ENCODE peak calls at places on chromosomes 1 and 21, in seven cellular contexts. D is left lung; C is iPS DF 6.9; O is transverse colon; B is neuronal stem cell; G is CD4-positive, alpha-beta memory T cell; I is fibroblast of lung. A is an unnamed sample.

GRCh38 chr1:201191723-201192477 is 1.3 kb downstream of the IGFN1 start:
- DNase-seq in D (peak), C (no peak), O (no peak), B (no peak), G (no peak), I (peak), A (no peak)

GRCh38 chr1:163071381-163072255 is 2.5 kb downstream of the RGS4 start:
- DNase-seq in D (no peak), C (peak), O (peak), B (peak), G (peak), I (peak), A (peak)

GRCh38 chr1:185477638-185478216 is 160.7 kb upstream of the IVNS1ABP start:
- DNase-seq in D (no peak), C (no peak), O (peak), B (no peak), G (no peak), I (no peak), A (no peak)

GRCh38 chr21:39860600-39860999 is 6.6 kb upstream of the PCP4 start:
- DNase-seq in D (no peak), C (no peak), O (no peak), B (no peak), G (no peak), I (no peak), A (no peak)

GRCh38 chr1:182143825-182144661 is 82.5 kb upstream of the ZNF648 start:
- DNase-seq in D (peak), C (no peak), O (peak), B (peak), G (no peak), I (peak), A (peak)

GRCh38 chr1:45334308-45335245 is 5.4 kb upstream of the TOE1 start:
- DNase-seq in D (no peak), C (no peak), O (no peak), B (no peak), G (no peak), I (no peak), A (no peak)

GRCh38 chr1:33459766-33460543 is 12.5 kb upstream of the ZSCAN20 start:
- DNase-seq in D (no peak), C (no peak), O (no peak), B (no peak), G (no peak), I (peak), A (no peak)

GRCh38 chr1:29875557-29876028 is 639.3 kb downstream of the PTPRU start:
- DNase-seq in D (no peak), C (no peak), O (no peak), B (no peak), G (no peak), I (no peak), A (no peak)

GRCh38 chr1:22870201-22870871 is 102.3 kb downstream of the LACTBL1 start:
- DNase-seq in D (no peak), C (no peak), O (no peak), B (no peak), G (no peak), I (peak), A (no peak)

GRCh38 chr21:44448651-44449131 is 6.6 kb upstream of the LRRC3 start:
- DNase-seq in D (peak), C (no peak), O (no peak), B (no peak), G (no peak), I (no peak), A (no peak)

GRCh38 chr21:29481081-29481480 is 182.4 kb downstream of the BACH1 start:
- DNase-seq in D (no peak), C (no peak), O (no peak), B (no peak), G (no peak), I (no peak), A (no peak)

GRCh38 chr1:169427081-169427611 is at the start of gene CCDC181:
- DNase-seq in D (peak), C (peak), O (peak), B (peak), G (peak), I (peak), A (no peak)

GRCh38 chr1:181033799-181034391 is at the start of gene MR1:
- DNase-seq in D (no peak), C (no peak), O (no peak), B (no peak), G (peak), I (peak), A (no peak)

GRCh38 chr1:231931846-231932454 is 305.4 kb downstream of the DISC1 start:
- DNase-seq in D (no peak), C (peak), O (no peak), B (no peak), G (no peak), I (no peak), A (no peak)

GRCh38 chr1:59007820-59008598 is 224.2 kb upstream of the JUN start:
- DNase-seq in D (no peak), C (no peak), O (no peak), B (no peak), G (no peak), I (peak), A (no peak)

GRCh38 chr1:50994997-50995396 is 25.0 kb downstream of the CDKN2C start:
- DNase-seq in D (no peak), C (no peak), O (no peak), B (no peak), G (no peak), I (no peak), A (no peak)

GRCh38 chr1:66809736-66810326 is 8.8 kb upstream of the INSL5 start:
- DNase-seq in D (no peak), C (no peak), O (no peak), B (no peak), G (no peak), I (peak), A (no peak)

GRCh38 chr1:41240806-41241747 is 1.0 kb downstream of the SCMH1 start:
- DNase-seq in D (peak), C (no peak), O (peak), B (peak), G (peak), I (peak), A (peak)

GRCh38 chr21:40278345-40278744 is 411.1 kb downstream of the PCP4 start:
- DNase-seq in D (no peak), C (no peak), O (no peak), B (no peak), G (no peak), I (no peak), A (no peak)

GRCh38 chr21:42760977-42761751 is 107.7 kb downstream of the PDE9A start:
- DNase-seq in D (peak), C (no peak), O (no peak), B (no peak), G (no peak), I (no peak), A (no peak)

GRCh38 chr1:197638316-197638715 is 137.0 kb downstream of the DENND1B start:
- DNase-seq in D (no peak), C (no peak), O (no peak), B (no peak), G (no peak), I (no peak), A (no peak)

GRCh38 chr1:199954701-199955100 is 72.8 kb upstream of the NR5A2 start:
- DNase-seq in D (no peak), C (peak), O (peak), B (no peak), G (no peak), I (no peak), A (no peak)

GRCh38 chr1:20089328-20090077 is 19.5 kb downstream of the PLA2G5 start:
- DNase-seq in D (no peak), C (no peak), O (no peak), B (no peak), G (no peak), I (no peak), A (no peak)

GRCh38 chr1:171985639-171986038 is 144.3 kb downstream of the DNM3 start:
- DNase-seq in D (no peak), C (no peak), O (no peak), B (no peak), G (no peak), I (no peak), A (no peak)

GRCh38 chr1:43987159-43988022 is 4.0 kb upstream of the CCDC24 start:
- DNase-seq in D (no peak), C (no peak), O (no peak), B (no peak), G (no peak), I (peak), A (no peak)

GRCh38 chr1:66292944-66293343 is 241.0 kb upstream of the SGIP1 start:
- DNase-seq in D (no peak), C (no peak), O (no peak), B (no peak), G (no peak), I (no peak), A (no peak)

GRCh38 chr1:3627515-3628253 is 2.9 kb downstream of the TPRG1L start:
- DNase-seq in D (peak), C (no peak), O (no peak), B (no peak), G (no peak), I (no peak), A (no peak)

GRCh38 chr1:118649406-118649805 is 338.7 kb downstream of the TBX15 start:
- DNase-seq in D (no peak), C (no peak), O (no peak), B (no peak), G (no peak), I (no peak), A (no peak)

GRCh38 chr1:212586429-212587303 is 21.9 kb upstream of the ATF3 start:
- DNase-seq in D (no peak), C (no peak), O (no peak), B (no peak), G (no peak), I (peak), A (no peak)

GRCh38 chr1:230760360-230760827 is 13.2 kb downstream of the CAPN9 start:
- DNase-seq in D (no peak), C (no peak), O (peak), B (no peak), G (no peak), I (no peak), A (no peak)

GRCh38 chr1:7444362-7444761 is 326.7 kb upstream of the VAMP3 start:
- DNase-seq in D (no peak), C (no peak), O (no peak), B (no peak), G (no peak), I (no peak), A (no peak)

GRCh38 chr1:100721502-100722205 is 2.1 kb downstream of the VCAM1 start:
- DNase-seq in D (no peak), C (no peak), O (peak), B (no peak), G (no peak), I (peak), A (peak)

GRCh38 chr1:212311836-212312497 is 26.8 kb downstream of the PPP2R5A start:
- DNase-seq in D (no peak), C (no peak), O (no peak), B (no peak), G (no peak), I (peak), A (no peak)

GRCh38 chr1:172041689-172042088 is 200.4 kb downstream of the DNM3 start:
- DNase-seq in D (no peak), C (no peak), O (no peak), B (no peak), G (no peak), I (peak), A (no peak)

GRCh38 chr21:22421416-22422190 is 1423.4 kb downstream of the NCAM2 start:
- DNase-seq in D (no peak), C (no peak), O (no peak), B (no peak), G (peak), I (no peak), A (no peak)

GRCh38 chr1:218024211-218024720 is 260.8 kb upstream of the RRP15 start:
- DNase-seq in D (no peak), C (no peak), O (no peak), B (no peak), G (no peak), I (no peak), A (no peak)

GRCh38 chr1:1208713-1209433 is 2.5 kb upstream of the TNFRSF18 start:
- DNase-seq in D (peak), C (no peak), O (peak), B (no peak), G (peak), I (peak), A (no peak)

GRCh38 chr1:213622365-213623087 is 365.2 kb upstream of the PROX1 start:
- DNase-seq in D (no peak), C (no peak), O (no peak), B (no peak), G (no peak), I (no peak), A (no peak)

GRCh38 chr1:206504363-206504713 is 3.0 kb upstream of the RASSF5 start:
- DNase-seq in D (no peak), C (no peak), O (no peak), B (no peak), G (no peak), I (no peak), A (no peak)
- H3K27ac ChIP-seq in D (peak), C (no peak), O (no peak), B (no peak), G (no peak), I (no peak), A (peak)

DNA sequence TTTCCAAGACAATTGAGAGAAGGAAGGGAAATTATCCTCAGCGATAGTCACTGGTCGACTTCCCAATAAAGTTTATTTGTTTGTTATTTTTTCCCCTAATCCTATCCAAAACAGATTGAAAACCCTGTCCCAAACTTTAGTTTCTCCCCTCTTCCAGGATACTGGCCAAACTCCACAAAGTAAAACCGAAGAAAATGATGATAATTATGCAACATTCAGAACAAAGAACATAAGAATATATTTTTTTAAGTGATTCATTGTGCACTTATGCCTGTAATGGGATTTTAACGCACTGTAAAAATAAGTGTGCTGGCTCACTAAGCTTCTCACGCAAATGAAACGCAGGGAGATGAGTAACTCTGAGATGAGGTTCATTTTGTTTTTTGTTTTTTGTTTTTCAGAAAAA is 6.0 kb downstream of the GLIS1 start:
- DNase-seq in D (no peak), C (no peak), O (no peak), B (no peak), G (no peak), I (peak), A (no peak)
- H3K4me3 ChIP-seq in D (no peak), C (no peak), O (no peak), B (no peak), G (no peak), I (no peak), A (no peak)

DNA sequence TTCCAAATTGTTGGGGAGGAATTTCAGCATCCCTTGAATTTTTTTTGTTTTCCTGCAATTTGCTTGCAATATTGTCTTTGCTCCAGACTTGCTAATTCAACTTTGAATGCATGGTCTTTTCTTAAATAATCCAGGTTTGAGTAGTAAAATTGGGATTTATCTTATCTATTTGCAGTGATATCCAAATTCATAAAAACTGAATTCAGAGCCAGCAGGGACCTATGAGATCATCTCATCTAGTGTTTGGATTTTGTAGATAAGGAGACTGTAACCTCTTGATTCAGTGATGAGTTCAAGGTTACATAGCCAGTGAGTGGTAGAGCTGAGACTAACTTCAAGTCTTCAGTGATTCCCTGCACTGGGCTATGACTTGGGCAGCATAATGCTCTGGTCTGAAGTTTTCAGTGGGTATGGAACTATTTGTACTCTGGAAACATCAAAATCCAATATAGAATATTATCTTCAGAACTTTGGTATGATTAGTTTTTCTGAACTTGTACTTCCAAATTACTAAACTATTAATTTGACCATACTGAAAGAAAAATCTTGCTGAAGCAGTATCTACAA is 109.4 kb downstream of the DISP1 start:
- DNase-seq in D (no peak), C (no peak), O (no peak), B (no peak), G (no peak), I (no peak), A (no peak)
- H3K27ac ChIP-seq in D (no peak), C (no peak), O (no peak), B (no peak), G (no peak), I (no peak), A (no peak)

GRCh38 chr1:87495870-87496269 is 167.2 kb downstream of the LMO4 start:
- DNase-seq in D (no peak), C (no peak), O (no peak), B (no peak), G (no peak), I (no peak), A (no peak)
- H3K4me3 ChIP-seq in D (no peak), C (no peak), O (no peak), B (no peak), G (no peak), I (no peak), A (no peak)

GRCh38 chr1:2525524-2525895 is 886 bp downstream of the PANK4 start:
- DNase-seq in D (no peak), C (no peak), O (no peak), B (no peak), G (no peak), I (no peak), A (no peak)
- H3K27ac ChIP-seq in D (peak), C (no peak), O (peak), B (no peak), G (peak), I (peak), A (peak)

GRCh38 chr1:17516303-17517214 is 22.9 kb upstream of the ARHGEF10L start:
- DNase-seq in D (no peak), C (no peak), O (peak), B (no peak), G (no peak), I (no peak), A (no peak)
- H3K4me3 ChIP-seq in D (no peak), C (no peak), O (no peak), B (no peak), G (no peak), I (no peak), A (no peak)

GRCh38 chr1:196594700-196595099 is 13.5 kb downstream of the KCNT2 start:
- DNase-seq in D (no peak), C (no peak), O (no peak), B (no peak), G (no peak), I (no peak), A (no peak)

GRCh38 chr1:196593955-196594354 is 14.3 kb downstream of the KCNT2 start:
- DNase-seq in D (no peak), C (no peak), O (no peak), B (no peak), G (no peak), I (no peak), A (no peak)

GRCh38 chr1:196603651-196604050 is 4.6 kb downstream of the KCNT2 start:
- DNase-seq in D (no peak), C (no peak), O (no peak), B (no peak), G (no peak), I (no peak), A (no peak)

GRCh38 chr1:196598902-196599301 is 9.3 kb downstream of the KCNT2 start:
- DNase-seq in D (no peak), C (no peak), O (no peak), B (no peak), G (no peak), I (no peak), A (no peak)

GRCh38 chr1:196599324-196599723 is 8.9 kb downstream of the KCNT2 start:
- DNase-seq in D (no peak), C (no peak), O (no peak), B (no peak), G (no peak), I (no peak), A (no peak)
- H3K27ac ChIP-seq in D (no peak), C (no peak), O (no peak), B (no peak), G (no peak), I (no peak), A (no peak)

GRCh38 chr1:38992450-38993111 is 1.5 kb downstream of the AKIRIN1 start:
- DNase-seq in D (no peak), C (no peak), O (no peak), B (no peak), G (no peak), I (no peak), A (no peak)

GRCh38 chr1:38994196-38994595 is 3.1 kb downstream of the AKIRIN1 start:
- DNase-seq in D (no peak), C (no peak), O (no peak), B (no peak), G (no peak), I (no peak), A (no peak)

GRCh38 chr1:39001516-39002389 is 10.7 kb downstream of the AKIRIN1 start:
- DNase-seq in D (no peak), C (no peak), O (no peak), B (no peak), G (no peak), I (no peak), A (no peak)

GRCh38 chr1:38997901-38998190 is 6.8 kb downstream of the AKIRIN1 start:
- DNase-seq in D (no peak), C (no peak), O (no peak), B (no peak), G (no peak), I (no peak), A (no peak)

GRCh38 chr1:38997034-38997900 is 6.2 kb downstream of the AKIRIN1 start:
- DNase-seq in D (no peak), C (no peak), O (no peak), B (no peak), G (peak), I (no peak), A (no peak)
- H3K4me3 ChIP-seq in D (no peak), C (no peak), O (no peak), B (no peak), G (peak), I (no peak), A (no peak)